ENCODE peak calls at places on chromosomes 5 and 9, in four cellular contexts. L is PC-3; B is effector memory CD8-positive, alpha-beta T cell; Y is stimulated activated CD8-positive, alpha-beta memory T cell treated with anti-CD3 and anti-CD28 coated beads, Interleukin-15, amount 100 ng/mL, for 4 hours. V is an unnamed sample.

GRCh38 chr5:124301850-124302249 is 444.6 kb downstream of the ZNF608 start:
- DNase-seq in L (no peak), B (no peak), Y (no peak), V (no peak)

GRCh38 chr9:126499911-126500599 is 113.7 kb upstream of the LMX1B start:
- DNase-seq in L (no peak), B (no peak), Y (no peak), V (no peak)

GRCh38 chr9:131263701-131264100 is 12.6 kb downstream of the FAM78A start:
- DNase-seq in L (no peak), B (no peak), Y (no peak), V (no peak)

GRCh38 chr5:25006734-25007133 is 362.0 kb upstream of the CDH10 start:
- DNase-seq in L (peak), B (no peak), Y (no peak), V (peak)

GRCh38 chr5:173069661-173070060 is 13.5 kb downstream of the CREBRF start:
- DNase-seq in L (no peak), B (no peak), Y (no peak), V (no peak)

GRCh38 chr9:125203259-125203658 is 2.9 kb downstream of the RABEPK start:
- DNase-seq in L (no peak), B (no peak), Y (no peak), V (peak)

GRCh38 chr9:133428579-133429215 is 6.5 kb downstream of the ADAMTS13 start:
- DNase-seq in L (no peak), B (no peak), Y (no peak), V (peak)

GRCh38 chr9:75891277-75892167 is 1.0 kb downstream of the PCSK5 start:
- DNase-seq in L (no peak), B (no peak), Y (peak), V (no peak)

GRCh38 chr5:34656001-34656699 is at the start of gene RAI14:
- DNase-seq in L (peak), B (no peak), Y (peak), V (peak)

GRCh38 chr9:13181652-13182051 is 97.8 kb downstream of the MPDZ start:
- DNase-seq in L (peak), B (no peak), Y (no peak), V (peak)

GRCh38 chr9:15642369-15642962 is 89.6 kb downstream of the CCDC171 start:
- DNase-seq in L (peak), B (no peak), Y (no peak), V (peak)

GRCh38 chr9:114798793-114799427 is 6.9 kb downstream of the TNFSF15 start:
- DNase-seq in L (no peak), B (no peak), Y (no peak), V (no peak)

GRCh38 chr9:133979124-133979920 is 12.8 kb downstream of the VAV2 start:
- DNase-seq in L (no peak), B (no peak), Y (no peak), V (no peak)

GRCh38 chr5:32100230-32100629 is 73.9 kb downstream of the GOLPH3 start:
- DNase-seq in L (no peak), B (no peak), Y (no peak), V (peak)

GRCh38 chr9:3922846-3923245 is 377.0 kb downstream of the GLIS3 start:
- DNase-seq in L (no peak), B (no peak), Y (no peak), V (no peak)

GRCh38 chr5:158880514-158881001 is 219.2 kb downstream of the EBF1 start:
- DNase-seq in L (peak), B (no peak), Y (no peak), V (peak)

GRCh38 chr5:124059200-124059599 is 547.2 kb downstream of the CSNK1G3 start:
- DNase-seq in L (peak), B (no peak), Y (no peak), V (no peak)

GRCh38 chr5:6744841-6745705 is 31.8 kb downstream of the TENT4A start:
- DNase-seq in L (no peak), B (no peak), Y (no peak), V (no peak)

GRCh38 chr5:73031839-73032238 is 76.0 kb downstream of the FCHO2 start:
- DNase-seq in L (peak), B (no peak), Y (no peak), V (peak)

GRCh38 chr9:76873056-76873792 is 32.7 kb downstream of the PRUNE2 start:
- DNase-seq in L (no peak), B (no peak), Y (no peak), V (no peak)

GRCh38 chr5:89399553-89399952 is 516.6 kb upstream of the MEF2C start:
- DNase-seq in L (peak), B (no peak), Y (no peak), V (no peak)

GRCh38 chr5:92527311-92528078 is 1053.5 kb downstream of the NR2F1-AS1 start:
- DNase-seq in L (peak), B (no peak), Y (no peak), V (no peak)

GRCh38 chr5:89676634-89677033 is 732.9 kb downstream of the CETN3 start:
- DNase-seq in L (no peak), B (no peak), Y (no peak), V (no peak)

GRCh38 chr9:4538621-4539020 is 48.4 kb downstream of the SLC1A1 start:
- DNase-seq in L (no peak), B (no peak), Y (no peak), V (no peak)

GRCh38 chr5:106521701-106522100 is 1149.0 kb downstream of the EFNA5 start:
- DNase-seq in L (peak), B (no peak), Y (no peak), V (peak)

GRCh38 chr5:127551410-127552041 is 34.1 kb downstream of the PRRC1 start:
- DNase-seq in L (no peak), B (no peak), Y (no peak), V (no peak)

GRCh38 chr9:100674419-100675122 is 96.7 kb downstream of the CAVIN4 start:
- DNase-seq in L (no peak), B (no peak), Y (no peak), V (peak)

GRCh38 chr9:27491164-27491563 is 32.9 kb upstream of the IFNK start:
- DNase-seq in L (no peak), B (no peak), Y (no peak), V (no peak)

GRCh38 chr5:58666598-58667595 is 84.0 kb downstream of the RAB3C start:
- DNase-seq in L (no peak), B (no peak), Y (no peak), V (no peak)

GRCh38 chr9:13759624-13760023 is 480.1 kb upstream of the MPDZ start:
- DNase-seq in L (no peak), B (no peak), Y (no peak), V (no peak)

GRCh38 chr9:98995059-98995665 is 51.5 kb downstream of the COL15A1 start:
- DNase-seq in L (no peak), B (no peak), Y (no peak), V (no peak)

GRCh38 chr5:146628950-146629349 is 113.0 kb upstream of the GPR151 start:
- DNase-seq in L (no peak), B (no peak), Y (no peak), V (no peak)

GRCh38 chr5:116371935-116372334 is 202.7 kb downstream of the SEMA6A start:
- DNase-seq in L (no peak), B (no peak), Y (no peak), V (no peak)

GRCh38 chr5:79448336-79448735 is 65.6 kb downstream of the HOMER1 start:
- DNase-seq in L (no peak), B (no peak), Y (no peak), V (no peak)

V was measured in NCI-H524.